ENCODE peak calls at places on chromosome 22, in seven cellular contexts. K, V, O, L, B, S and R are unnamed samples.
A peak's percentile ranks its signal among the peaks of the same experiment; 100 is the strongest.

GRCh38 chr22:49657275-49657973 is 170.2 kb downstream of the BRD1 start:
- DNase-seq in B (no peak), K (no peak), V (no peak), S (peak; percentile 17), L (no peak), O (no peak), R (peak; percentile 23)

GRCh38 chr22:45997077-45997774 is 20.3 kb upstream of the WNT7B start:
- DNase-seq in S (peak; percentile 35), V (no peak), L (peak; percentile 97), B (no peak), K (peak; percentile 63), O (peak; percentile 95), R (peak; percentile 48)

GRCh38 chr22:42280836-42281235 is 10.4 kb upstream of the TCF20 start:
- DNase-seq in B (no peak), S (no peak), L (no peak), O (no peak), V (no peak), K (peak; percentile 15), R (no peak)

GRCh38 chr22:30906946-30907345 is 61.6 kb downstream of the MORC2 start:
- DNase-seq in O (no peak), S (no peak), B (no peak), L (no peak), K (no peak), V (no peak), R (no peak)

GRCh38 chr22:41481925-41482318 is 13.0 kb downstream of the ACO2 start:
- DNase-seq in O (no peak), L (no peak), B (peak; percentile 78), S (no peak), K (peak; percentile 55), V (no peak), R (no peak)

GRCh38 chr22:24424001-24424900 is 3.1 kb upstream of the ADORA2A start:
- DNase-seq in O (no peak), V (no peak), L (no peak), B (peak; percentile 77), K (no peak), S (no peak), R (no peak)

GRCh38 chr22:30728829-30729228 is 34.2 kb downstream of the OSBP2 start:
- DNase-seq in L (no peak), B (no peak), O (no peak), K (no peak), S (no peak), V (no peak), R (no peak)

GRCh38 chr22:49943405-49943765 is 17.2 kb upstream of the PIM3 start:
- DNase-seq in S (no peak), B (no peak), V (no peak), K (no peak), O (no peak), L (no peak), R (no peak)

GRCh38 chr22:46993626-46994025 is 231.2 kb downstream of the TBC1D22A start:
- DNase-seq in O (no peak), V (no peak), B (no peak), K (no peak), S (peak; percentile 76), L (no peak), R (peak; percentile 25)

GRCh38 chr22:45452565-45453449 is 39.3 kb downstream of the RIBC2 start:
- DNase-seq in B (no peak), O (peak; percentile 67), S (peak; percentile 58), V (no peak), L (no peak), K (no peak), R (no peak)

GRCh38 chr22:23688571-23688970 is 2.2 kb upstream of the RGL4 start:
- DNase-seq in V (no peak), K (no peak), O (no peak), B (no peak), L (no peak), S (no peak), R (no peak)

GRCh38 chr22:41831383-41831782 is 1.5 kb upstream of the SREBF2 start:
- DNase-seq in S (peak; percentile 99), B (no peak), V (no peak), K (no peak), L (peak; percentile 37), O (no peak), R (peak; percentile 41)

GRCh38 chr22:33035276-33035863 is 22.8 kb downstream of the SYN3 start:
- DNase-seq in O (no peak), S (no peak), B (no peak), L (no peak), K (peak; percentile 23), V (no peak), R (peak; percentile 68)

GRCh38 chr22:34105461-34106062 is 185.3 kb upstream of the LARGE1 start:
- DNase-seq in B (peak; percentile 91), K (peak; percentile 85), V (peak; percentile 62), S (no peak), L (no peak), O (no peak), R (peak; percentile 82)

GRCh38 chr22:33467718-33468117 is 409.5 kb upstream of the SYN3 start:
- DNase-seq in B (no peak), V (no peak), S (no peak), K (no peak), O (no peak), L (no peak), R (no peak)

GRCh38 chr22:36958366-36958765 is 44.9 kb downstream of the CSF2RB start:
- DNase-seq in L (no peak), S (no peak), O (no peak), V (no peak), B (no peak), K (no peak), R (no peak)

GRCh38 chr22:36954251-36955014 is 41.0 kb downstream of the CSF2RB start:
- DNase-seq in O (no peak), L (no peak), B (no peak), S (no peak), K (no peak), V (no peak), R (no peak)

GRCh38 chr22:36953239-36954080 is 40.0 kb downstream of the CSF2RB start:
- DNase-seq in S (no peak), O (no peak), V (no peak), B (no peak), L (no peak), K (no peak), R (no peak)

GRCh38 chr22:36951746-36952145 is 38.3 kb downstream of the CSF2RB start:
- DNase-seq in O (no peak), V (no peak), L (no peak), B (no peak), K (no peak), S (no peak), R (no peak)

GRCh38 chr22:36955691-36956090 is 42.3 kb downstream of the CSF2RB start:
- DNase-seq in B (no peak), V (no peak), K (no peak), O (no peak), S (no peak), L (no peak), R (no peak)
- H3K27ac ChIP-seq in B (no peak overlapping the region), V (no peak overlapping the region), K (no peak overlapping the region), O (no peak overlapping the region), S (no peak overlapping the region), L (no peak overlapping the region), R (no peak overlapping the region)

GRCh38 chr22:29626497-29627195 is 23.2 kb downstream of the NF2 start:
- DNase-seq in L (peak; percentile 64), V (no peak), B (no peak), O (peak; percentile 91), K (no peak), S (peak; percentile 50), R (no peak)

GRCh38 chr22:29621761-29622526 is 18.5 kb downstream of the NF2 start:
- DNase-seq in S (peak; percentile 87), K (no peak), L (peak; percentile 90), B (no peak), V (no peak), O (peak; percentile 97), R (no peak)

GRCh38 chr22:29623059-29623458 is 19.6 kb downstream of the NF2 start:
- DNase-seq in O (no peak), V (no peak), S (no peak), L (no peak), B (no peak), K (no peak), R (no peak)

GRCh38 chr22:29625090-29625825 is 21.8 kb downstream of the NF2 start:
- DNase-seq in B (no peak), V (peak; percentile 42), K (no peak), O (peak; percentile 85), L (peak; percentile 80), S (peak; percentile 64), R (peak; percentile 59)

DNA sequence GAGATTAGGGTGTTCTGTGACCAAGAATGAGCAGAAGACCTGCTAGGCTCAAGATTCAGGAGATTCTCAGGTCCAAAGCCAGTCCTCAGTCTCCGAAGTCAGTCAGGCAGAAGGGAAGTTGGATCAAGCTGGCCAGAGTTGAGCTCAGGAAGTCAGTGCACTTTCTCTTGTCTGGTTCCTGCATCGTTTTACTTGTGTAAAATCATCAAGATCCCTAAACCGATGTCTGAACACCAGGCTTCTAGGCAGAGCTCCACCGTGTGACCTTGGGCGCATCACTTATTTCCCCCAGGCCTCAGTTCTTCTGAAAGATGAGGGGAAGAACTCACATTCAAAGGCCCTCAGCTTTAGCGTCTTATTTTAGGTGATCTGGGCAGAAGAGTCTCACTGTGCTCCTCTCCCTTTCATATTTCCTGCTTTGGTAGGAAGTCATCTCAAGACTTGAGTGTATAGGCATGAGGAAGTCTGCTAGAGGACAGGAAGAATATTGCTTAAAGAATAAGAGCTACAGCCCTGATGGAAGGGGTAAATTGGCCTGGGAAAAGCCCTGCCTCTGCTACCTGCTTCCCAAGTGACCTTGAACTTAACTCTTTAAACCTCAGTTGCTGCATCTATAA is 20.2 kb downstream of the NF2 start:
- DNase-seq in B (no peak), S (no peak), L (no peak), K (no peak), V (no peak), O (no peak), R (no peak)
- H2BK120ac ChIP-seq in B (no peak overlapping the region), S (no peak overlapping the region), L (no peak overlapping the region), K (no peak overlapping the region), V (no peak overlapping the region), O (peak overlapping the region; percentile 98), R (no peak overlapping the region)

DNA sequence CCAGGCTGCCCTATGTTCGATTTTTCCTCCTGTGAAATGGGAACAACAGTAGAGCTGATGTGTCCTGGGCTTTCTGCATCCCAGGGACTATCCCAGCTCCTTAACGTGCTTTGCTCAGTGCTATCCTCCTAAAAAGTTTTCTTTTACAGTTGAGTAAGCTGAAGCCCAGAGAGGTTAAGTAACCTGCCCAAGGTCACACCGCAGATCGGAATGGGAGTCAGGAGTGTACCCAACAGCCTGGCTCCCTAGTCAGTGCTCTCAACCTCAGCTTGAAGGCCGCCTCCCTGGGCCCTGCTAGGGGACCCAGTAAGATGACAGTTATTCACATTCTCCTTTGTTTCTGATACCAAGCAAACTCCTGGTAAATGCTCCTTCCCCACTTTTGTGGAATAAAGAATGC is 45.9 kb downstream of the PARVB start:
- DNase-seq in L (no peak), V (no peak), S (no peak), O (no peak), K (no peak), B (no peak), R (no peak)
- H3K4ac ChIP-seq in L (no peak overlapping the region), V (no peak overlapping the region), S (no peak overlapping the region), O (no peak overlapping the region), K (no peak overlapping the region), B (no peak overlapping the region), R (no peak overlapping the region)

DNA sequence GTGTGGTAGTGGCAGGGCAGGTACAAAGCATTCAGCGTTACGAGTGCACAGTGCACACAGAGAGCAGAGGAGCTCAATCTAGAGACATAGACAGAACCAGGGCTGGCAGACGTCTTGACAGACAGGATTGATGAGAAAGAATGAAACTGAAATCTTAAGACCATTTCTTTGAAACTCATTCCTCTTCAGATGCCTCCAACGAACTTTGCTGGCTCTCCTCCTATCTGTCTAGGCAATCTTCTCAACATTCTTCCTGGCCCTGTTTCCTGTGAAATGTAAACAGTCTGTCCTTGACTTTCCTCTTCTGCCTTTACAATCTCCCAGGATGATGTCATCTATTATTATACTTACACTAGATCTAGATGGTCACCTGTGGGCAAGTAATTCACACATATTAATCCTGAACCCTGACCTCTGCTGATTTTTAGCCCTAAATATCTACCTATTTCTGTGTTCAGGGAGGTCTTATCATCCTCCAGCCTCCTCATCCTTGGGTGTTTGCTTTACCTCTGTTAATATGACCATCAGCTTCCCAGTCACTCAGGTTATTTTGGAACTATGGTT is 119.5 kb downstream of the ENTHD1 start:
- DNase-seq in O (peak; percentile 0), L (peak; percentile 18), K (no peak), S (no peak), B (no peak), V (no peak), R (peak; percentile 74)
- H3K27ac ChIP-seq in O (no peak overlapping the region), L (no peak overlapping the region), K (no peak overlapping the region), S (no peak overlapping the region), B (no peak overlapping the region), V (no peak overlapping the region), R (no peak overlapping the region)